ENCODE peak calls at places on chromosomes 4 and X, in seven cellular contexts. M, W, T, Q, E, G and S are unnamed samples.

GRCh38 chrX:148601034-148601433 is 100.6 kb downstream of the AFF2 start:
- DNase-seq in M (no peak), E (no peak), W (no peak), Q (no peak), G (no peak), T (no peak), S (no peak)

GRCh38 chr4:73911746-73912145 is 42.6 kb downstream of the CXCL1 start:
- DNase-seq in W (no peak), Q (no peak), E (no peak), G (no peak), M (no peak), T (no peak), S (no peak)

GRCh38 chrX:49842603-49843002 is 13.5 kb downstream of the PAGE4 start:
- DNase-seq in M (no peak), E (no peak), Q (no peak), G (no peak), T (no peak), W (no peak), S (no peak)

GRCh38 chrX:15404712-15405111 is 20.5 kb upstream of the VEGFD start:
- DNase-seq in T (no peak), W (peak), M (no peak), G (no peak), E (no peak), Q (no peak), S (peak)

GRCh38 chr4:71261633-71262121 is 77.1 kb upstream of the SLC4A4 start:
- DNase-seq in G (no peak), Q (no peak), E (peak), W (no peak), T (no peak), M (no peak), S (no peak)

GRCh38 chr4:55312491-55313101 is 33.4 kb upstream of the SRD5A3 start:
- DNase-seq in T (no peak), M (no peak), G (peak), W (peak), E (peak), Q (no peak), S (peak)

GRCh38 chr4:147587061-147587460 is 30.1 kb upstream of the TMEM184C start:
- DNase-seq in W (no peak), G (no peak), T (no peak), M (no peak), E (no peak), Q (no peak), S (no peak)

GRCh38 chr4:157127571-157127970 is 51.6 kb downstream of the GLRB start:
- DNase-seq in W (no peak), G (no peak), Q (no peak), T (no peak), M (no peak), E (no peak), S (no peak)

GRCh38 chr4:87913871-87914270 is 61.6 kb upstream of the SPP1 start:
- DNase-seq in Q (no peak), T (no peak), W (peak), G (no peak), M (no peak), E (no peak), S (no peak)

GRCh38 chrX:45715787-45716186 is 515.1 kb upstream of the DIPK2B start:
- DNase-seq in M (no peak), E (peak), W (peak), G (no peak), Q (no peak), T (no peak), S (no peak)

GRCh38 chr4:86582453-86582852 is 11.7 kb upstream of the PTPN13 start:
- DNase-seq in M (no peak), Q (no peak), W (no peak), E (peak), G (no peak), T (no peak), S (no peak)

GRCh38 chr4:72394264-72394663 is 174.8 kb downstream of the ADAMTS3 start:
- DNase-seq in G (no peak), E (no peak), Q (no peak), T (no peak), M (no peak), W (no peak), S (no peak)

GRCh38 chrX:53082773-53083616 is 828 bp downstream of the TSPYL2 start:
- DNase-seq in E (no peak), G (no peak), Q (no peak), W (no peak), T (no peak), M (no peak), S (no peak)

GRCh38 chr4:169314906-169315305 is 44.1 kb upstream of the SH3RF1 start:
- DNase-seq in M (no peak), G (peak), T (no peak), E (peak), W (peak), Q (no peak), S (peak)

GRCh38 chr4:39568805-39569204 is 41.6 kb upstream of the UGDH start:
- DNase-seq in W (no peak), E (peak), T (no peak), M (no peak), G (no peak), Q (peak), S (no peak)

GRCh38 chr4:118327554-118328241 is 25.1 kb downstream of the PRSS12 start:
- DNase-seq in M (no peak), W (no peak), T (no peak), G (no peak), Q (no peak), E (no peak), S (no peak)

GRCh38 chr4:77493829-77494551 is 111.6 kb upstream of the CXCL13 start:
- DNase-seq in W (no peak), Q (no peak), M (no peak), E (peak), G (no peak), T (no peak), S (no peak)

GRCh38 chr4:24850669-24851068 is 55.3 kb downstream of the SOD3 start:
- DNase-seq in G (no peak), W (peak), M (no peak), T (no peak), E (peak), Q (no peak), S (no peak)

GRCh38 chr4:24210332-24210902 is 320.6 kb upstream of the PPARGC1A start:
- DNase-seq in E (no peak), Q (no peak), G (peak), M (no peak), T (no peak), W (peak), S (peak)

GRCh38 chr4:76174216-76174615 is 26.0 kb upstream of the NUP54 start:
- DNase-seq in M (no peak), W (no peak), Q (no peak), E (no peak), T (no peak), G (no peak), S (no peak)

GRCh38 chrX:153214934-153215333 is 35.9 kb downstream of the MAGEA1 start:
- DNase-seq in W (no peak), E (no peak), T (no peak), G (no peak), M (no peak), Q (no peak), S (no peak)